ENCODE peak calls at places on chromosomes 4 and X, in six cellular contexts. B is NT2/D1, L is K562, H is HCT116, V is H1, X is GM12878. K is an unnamed sample.

GRCh38 chrX:40298569-40298968 is 200.8 kb upstream of the BCOR start:
- DNase-seq in B (no peak), V (no peak), X (no peak), H (no peak), L (no peak), K (no peak)

GRCh38 chr4:73064536-73064935 is 5.0 kb downstream of the COX18 start:
- DNase-seq in H (no peak), X (no peak), L (no peak), B (no peak), V (no peak), K (no peak)

GRCh38 chr4:84239278-84239845 is 259.7 kb downstream of the NKX6-1 start:
- DNase-seq in X (no peak), L (no peak), B (no peak), H (no peak), V (no peak), K (no peak)

GRCh38 chrX:7068939-7069367 is 78.6 kb upstream of the STS start:
- DNase-seq in V (no peak), L (no peak), B (no peak), H (no peak), X (no peak), K (no peak)

GRCh38 chrX:139533444-139533843 is 2.9 kb downstream of the F9 start:
- DNase-seq in L (no peak), B (no peak), X (no peak), H (no peak), V (no peak), K (no peak)

GRCh38 chr4:16413794-16414555 is 187.7 kb upstream of the TAPT1 start:
- DNase-seq in V (no peak), L (no peak), H (no peak), X (no peak), B (no peak), K (no peak)

GRCh38 chrX:6244666-6245065 is 16.0 kb upstream of the NLGN4X start:
- DNase-seq in V (no peak), L (no peak), B (no peak), X (no peak), H (no peak), K (no peak)

GRCh38 chrX:22396408-22396807 is 123.7 kb downstream of the CBLL2 start:
- DNase-seq in H (no peak), B (no peak), X (no peak), V (no peak), L (no peak), K (no peak)

GRCh38 chr4:106585920-106586349 is 217.4 kb upstream of the GIMD1 start:
- DNase-seq in L (no peak), V (no peak), X (no peak), H (no peak), B (no peak), K (no peak)

GRCh38 chrX:154023276-154024000 is 3.7 kb upstream of the IRAK1 start:
- DNase-seq in B (no peak), X (no peak), V (no peak), H (no peak), L (no peak), K (no peak)

GRCh38 chrX:26613951-26614350 is 398.0 kb downstream of the MAGEB5 start:
- DNase-seq in H (no peak), B (no peak), V (no peak), X (no peak), L (no peak), K (no peak)

GRCh38 chr4:4763815-4764202 is 95.7 kb upstream of the MSX1 start:
- DNase-seq in X (no peak), V (no peak), L (no peak), B (no peak), H (peak; percentile 52), K (peak; percentile 25)

GRCh38 chrX:14351889-14352288 is 177.4 kb upstream of the GLRA2 start:
- DNase-seq in X (no peak), V (no peak), B (peak; percentile 20), H (no peak), L (no peak), K (no peak)

GRCh38 chr4:152992027-152992426 is 55.9 kb downstream of the FHDC1 start:
- DNase-seq in H (no peak), L (no peak), X (no peak), V (no peak), B (no peak), K (no peak)

GRCh38 chr4:40238008-40238699 is 41.3 kb downstream of the RHOH start:
- DNase-seq in L (peak; percentile 56), X (no peak), B (no peak), H (no peak), V (no peak), K (no peak)

GRCh38 chr4:40241026-40241425 is 44.2 kb downstream of the RHOH start:
- DNase-seq in X (no peak), H (no peak), L (no peak), B (no peak), V (no peak), K (no peak)

GRCh38 chr4:40240040-40240653 is 43.3 kb downstream of the RHOH start:
- DNase-seq in L (no peak), H (no peak), X (no peak), V (no peak), B (no peak), K (no peak)

GRCh38 chr4:40241936-40242590 is 45.2 kb downstream of the RHOH start:
- DNase-seq in B (no peak), X (no peak), H (no peak), V (no peak), L (no peak), K (no peak)

GRCh38 chr4:40238700-40239548 is 42.1 kb downstream of the RHOH start:
- DNase-seq in V (no peak), X (no peak), H (no peak), L (peak; percentile 96), B (no peak), K (no peak)
- TF ChIP-seq ZNF274 in V (no peak), X (no peak), H (no peak), L (no peak), B (no peak), K (no peak)

DNA sequence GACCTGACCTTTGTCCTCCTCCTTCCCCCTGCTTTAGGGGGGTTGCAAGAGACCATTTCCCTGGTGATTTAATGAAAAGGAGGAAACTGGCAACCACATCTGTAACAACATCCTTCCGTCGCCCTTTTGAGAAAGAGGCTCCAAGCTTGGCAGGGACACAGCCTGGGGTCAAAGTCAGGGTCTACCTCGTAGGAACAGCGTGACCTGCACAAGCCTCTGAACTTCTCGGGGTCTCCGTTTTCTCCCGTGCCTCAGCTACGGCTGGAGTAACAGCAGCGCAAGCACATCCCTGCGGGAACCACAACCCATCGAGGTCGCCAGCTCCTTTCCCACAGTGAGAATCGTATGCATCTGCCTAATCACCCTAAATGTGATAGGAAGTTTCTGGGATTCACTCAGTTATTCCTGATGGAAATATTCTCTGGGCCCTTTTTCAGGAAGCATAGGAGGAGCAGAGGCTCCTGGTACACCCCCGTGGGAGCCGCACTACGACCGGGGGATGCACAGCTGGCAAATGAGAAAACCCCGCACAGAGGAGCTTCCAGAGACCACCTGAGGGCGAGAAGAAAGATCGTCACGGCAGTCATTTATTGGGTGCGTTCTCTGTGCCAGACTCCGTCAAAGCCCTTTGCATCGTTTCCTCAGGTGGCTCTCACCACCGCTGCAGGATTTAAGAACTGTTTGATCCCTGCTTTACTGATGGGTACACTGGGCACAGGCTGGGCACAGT is 24.7 kb downstream of the PPP2R2C start:
- DNase-seq in H (no peak), L (no peak), B (no peak), X (no peak), V (no peak), K (no peak)
- TF ChIP-seq ZNF274 in H (no peak), L (no peak), B (no peak), X (no peak), V (no peak), K (no peak)

GRCh38 chr4:177396352-177396751 is 45.9 kb downstream of the AGA start:
- DNase-seq in V (no peak), L (no peak), X (no peak), H (no peak), B (no peak), K (no peak)

GRCh38 chr4:177403746-177404145 is 38.5 kb downstream of the AGA start:
- DNase-seq in H (no peak), X (no peak), L (no peak), V (no peak), B (no peak), K (no peak)

GRCh38 chr4:177401658-177402273 is 40.5 kb downstream of the AGA start:
- DNase-seq in L (no peak), H (no peak), V (no peak), X (no peak), B (no peak), K (no peak)

GRCh38 chr4:177404342-177404741 is 37.9 kb downstream of the AGA start:
- DNase-seq in H (no peak), V (no peak), B (no peak), X (no peak), L (no peak), K (no peak)

GRCh38 chr4:177400030-177400429 is 42.2 kb downstream of the AGA start:
- DNase-seq in B (no peak), H (no peak), V (no peak), L (no peak), X (no peak), K (no peak)
- TF ChIP-seq ZNF274 in B (no peak), H (no peak), V (no peak), L (no peak), X (no peak), K (no peak)

GRCh38 chr4:654871-655734 is 19.0 kb downstream of the ATP5ME start:
- DNase-seq in X (no peak), L (no peak), B (no peak), V (no peak), H (no peak), K (no peak)

GRCh38 chr4:656651-657337 is 17.3 kb downstream of the ATP5ME start:
- DNase-seq in L (no peak), H (no peak), X (no peak), V (no peak), B (no peak), K (peak; percentile 38)

GRCh38 chr4:657338-658030 is 16.6 kb downstream of the ATP5ME start:
- DNase-seq in L (no peak), H (no peak), V (no peak), X (no peak), B (no peak), K (no peak)

GRCh38 chr4:654526-654845 is 19.6 kb downstream of the ATP5ME start:
- DNase-seq in B (no peak), L (no peak), H (no peak), V (no peak), X (no peak), K (no peak)

GRCh38 chr4:655735-656151 is 18.3 kb downstream of the ATP5ME start:
- DNase-seq in L (no peak), X (no peak), H (no peak), B (no peak), V (no peak), K (no peak)
- TF ChIP-seq ZNF274 in L (no peak), X (no peak), H (no peak), B (no peak), V (no peak), K (no peak)